ENCODE peak calls at places on chromosomes 6 and 20, in five cellular contexts. P, L, U, R and O are unnamed samples.

GRCh38 chr6:129755787-129756186 is 45.8 kb upstream of the ARHGAP18 start:
- DNase-seq in P (no peak), R (no peak), L (no peak), U (no peak), O (no peak)

GRCh38 chr20:34377072-34377847 is 14.2 kb downstream of the ITCH start:
- DNase-seq in R (no peak), L (peak; percentile 58), P (no peak), U (no peak), O (no peak)

GRCh38 chr20:35181731-35182130 is 9.9 kb downstream of the PROCR start:
- DNase-seq in R (no peak), L (no peak), U (no peak), P (peak; percentile 52), O (no peak)

GRCh38 chr20:12928358-12928754 is 80.4 kb upstream of the SPTLC3 start:
- DNase-seq in P (no peak), R (no peak), L (no peak), U (no peak), O (no peak)

GRCh38 chr20:58448958-58449357 is 59.9 kb downstream of the VAPB start:
- DNase-seq in L (no peak), R (no peak), U (no peak), P (no peak), O (no peak)

GRCh38 chr20:13791562-13792459 is 7.0 kb downstream of the NDUFAF5 start:
- DNase-seq in P (no peak), R (no peak), U (no peak), L (no peak), O (no peak)

GRCh38 chr20:49951160-49951559 is 15.0 kb downstream of the RNF114 start:
- DNase-seq in P (no peak), L (no peak), R (no peak), U (no peak), O (no peak)

GRCh38 chr20:18019068-18019467 is 38.6 kb downstream of the OVOL2 start:
- DNase-seq in U (no peak), P (no peak), L (peak; percentile 74), R (no peak), O (no peak)

GRCh38 chr6:24963887-24964570 is 28.3 kb upstream of the RIPOR2 start:
- DNase-seq in P (no peak), L (no peak), R (no peak), U (no peak), O (no peak)

GRCh38 chr20:51339721-51340450 is 202.6 kb downstream of the NFATC2 start:
- DNase-seq in U (no peak), P (no peak), L (no peak), R (no peak), O (no peak)

GRCh38 chr20:64188682-64189529 is 24.7 kb downstream of the MYT1 start:
- DNase-seq in U (peak; percentile 8), R (no peak), L (no peak), P (peak; percentile 67), O (no peak)

GRCh38 chr6:147304016-147304415 is 99.8 kb downstream of the STXBP5 start:
- DNase-seq in P (no peak), L (no peak), U (no peak), R (no peak), O (no peak)

GRCh38 chr20:64107736-64108457 is 532 bp upstream of the NPBWR2 start:
- DNase-seq in U (no peak), P (no peak), L (no peak), R (no peak), O (peak; percentile 37)

GRCh38 chr6:28258877-28259777 is at the start of gene NKAPL:
- DNase-seq in L (no peak), R (peak; percentile 68), U (no peak), P (peak; percentile 64), O (peak; percentile 94)